ENCODE peak calls at places on chromosomes 7 and 10, in eight cellular contexts. Z is NCI-H1092 treated with DMSO at 0.1 percent for 48 hours; J is EL; P is fibroblast of lung; C is dorsolateral prefrontal cortex; K is heart right ventricle; D is stimulated activated CD4-positive, alpha-beta T cell treated with anti-CD3 and anti-CD28 coated beads, Interleukin-15, amount 100 ng/mL, for 24 hours; A is activated CD4-positive, alpha-beta T cell treated with anti-CD3 and anti-CD28 coated beads, Interleukin-2, amount 50 U/mL, for 48 hours. E is an unnamed sample.

GRCh38 chr7:74272305-74273038 is 16.7 kb upstream of the CLIP2 start:
- DNase-seq in A (peak; percentile 38), C (peak; percentile 46), P (peak; percentile 97), J (peak; percentile 96), D (peak; percentile 42), Z (no peak), K (peak; percentile 86), E (peak; percentile 65)

GRCh38 chr10:93006435-93007039 is 54.1 kb upstream of the CYP26C1 start:
- DNase-seq in A (no peak), K (no peak), C (no peak), J (peak; percentile 55), Z (peak; percentile 25), P (peak; percentile 76), D (no peak), E (no peak)

GRCh38 chr10:97939446-97939990 is 89.9 kb downstream of the GOLGA7B start:
- DNase-seq in C (no peak), P (no peak), D (no peak), K (no peak), J (no peak), A (no peak), Z (no peak), E (no peak)

GRCh38 chr10:75405201-75406143 is 3.9 kb upstream of the ZNF503 start:
- DNase-seq in J (no peak), P (peak; percentile 31), Z (no peak), K (no peak), D (no peak), C (no peak), A (no peak), E (peak; percentile 63)

GRCh38 chr7:47653550-47654351 is 71.8 kb upstream of the TNS3 start:
- DNase-seq in C (no peak), D (no peak), K (no peak), Z (no peak), A (no peak), P (peak; percentile 68), J (peak; percentile 72), E (no peak)

GRCh38 chr7:151137076-151137611 is 30.4 kb downstream of the GBX1 start:
- DNase-seq in Z (no peak), K (no peak), J (no peak), A (no peak), C (no peak), D (no peak), P (no peak), E (peak; percentile 12)

GRCh38 chr10:71996598-71997371 is 32.6 kb downstream of the CHST3 start:
- DNase-seq in A (no peak), C (peak; percentile 75), P (no peak), J (no peak), Z (no peak), D (no peak), K (no peak), E (no peak)

GRCh38 chr10:21700474-21700873 is 166.4 kb downstream of the MLLT10 start:
- DNase-seq in C (no peak), K (no peak), P (no peak), Z (no peak), D (no peak), J (no peak), A (no peak), E (no peak)

GRCh38 chr10:58579011-58579655 is 66.5 kb downstream of the BICC1 start:
- DNase-seq in A (no peak), D (no peak), Z (no peak), C (no peak), J (no peak), K (no peak), P (no peak), E (no peak)

GRCh38 chr7:117424090-117424829 is 3.0 kb downstream of the ASZ1 start:
- DNase-seq in A (no peak), Z (no peak), K (no peak), J (no peak), P (no peak), D (no peak), C (no peak), E (no peak)

GRCh38 chr10:88417337-88417736 is 165.8 kb downstream of the RNLS start:
- DNase-seq in Z (no peak), D (no peak), J (no peak), C (no peak), K (no peak), P (peak; percentile 55), A (no peak), E (no peak)

GRCh38 chr7:138297526-138297925 is 162.5 kb upstream of the TRIM24 start:
- DNase-seq in K (no peak), J (no peak), D (no peak), A (no peak), Z (peak; percentile 11), C (no peak), P (no peak), E (no peak)

GRCh38 chr10:73577788-73578187 is 13.4 kb downstream of the USP54 start:
- DNase-seq in Z (no peak), C (no peak), K (peak; percentile 80), J (no peak), A (no peak), D (no peak), P (peak; percentile 70), E (peak; percentile 67)

GRCh38 chr7:47415289-47416212 is 166.4 kb downstream of the TNS3 start:
- DNase-seq in C (no peak), A (no peak), J (no peak), D (no peak), P (no peak), Z (no peak), K (no peak), E (no peak)

GRCh38 chr7:50497968-50498367 is 47.8 kb upstream of the FIGNL1 start:
- DNase-seq in P (peak; percentile 77), D (no peak), Z (no peak), J (no peak), K (no peak), C (no peak), A (no peak), E (peak; percentile 57)

GRCh38 chr10:59655309-59655708 is 54.3 kb downstream of the SLC16A9 start:
- DNase-seq in A (no peak), D (no peak), J (no peak), K (no peak), P (no peak), C (no peak), Z (no peak), E (no peak)

GRCh38 chr7:138186951-138187351 is 110.7 kb downstream of the AKR1D1 start:
- DNase-seq in C (no peak), Z (no peak), K (no peak), J (peak; percentile 84), P (no peak), A (no peak), D (no peak), E (no peak)

GRCh38 chr7:142804715-142805114 is 33.9 kb downstream of the PRSS2 start:
- DNase-seq in A (no peak), D (peak; percentile 64), Z (no peak), C (no peak), P (no peak), J (no peak), K (no peak), E (no peak)

GRCh38 chr7:93228302-93228701 is 2.0 kb upstream of the HEPACAM2 start:
- DNase-seq in C (no peak), P (peak; percentile 74), A (no peak), K (peak; percentile 6), Z (peak; percentile 90), J (peak; percentile 57), D (no peak), E (no peak)

GRCh38 chr7:131159961-131160361 is 167.7 kb upstream of the MKLN1 start:
- DNase-seq in D (no peak), A (no peak), K (no peak), J (peak; percentile 52), C (no peak), Z (no peak), P (peak; percentile 66), E (no peak)

GRCh38 chr10:16929067-16929466 is 111.8 kb upstream of the RSU1 start:
- DNase-seq in C (no peak), P (no peak), J (no peak), K (no peak), Z (no peak), D (no peak), A (no peak), E (no peak)

GRCh38 chr10:93074137-93074596 is 474 bp downstream of the CYP26A1 start:
- DNase-seq in K (no peak), C (no peak), J (peak; percentile 44), P (no peak), D (no peak), A (no peak), Z (no peak), E (no peak)

GRCh38 chr10:110323503-110323902 is 18.8 kb upstream of the SMNDC1 start:
- DNase-seq in K (no peak), P (peak; percentile 79), D (no peak), J (peak; percentile 95), C (no peak), A (no peak), Z (no peak), E (no peak)

E was measured in uterus.